ENCODE peak calls at places on chromosome 3, in ten cellular contexts. D, E, L, B, A, P, C, J, G and H are unnamed samples. For H3K36me3, the result is how much of the 10 kb centered on the place peaks cover.

GRCh38 chr3:139302084-139302800 is 41.6 kb upstream of the MRPS22 start:
- DNase-seq in J (no peak), L (no peak), D (no peak), A (peak), E (peak), C (peak), P (no peak), B (peak), G (no peak), H (peak)

GRCh38 chr3:71317749-71318458 is 265.6 kb downstream of the FOXP1 start:
- DNase-seq in L (no peak), E (no peak), D (no peak), C (no peak), P (no peak), B (no peak), J (no peak), A (no peak), G (no peak), H (no peak)

GRCh38 chr3:114377426-114377825 is 83.6 kb downstream of the TIGIT start:
- DNase-seq in D (no peak), P (no peak), G (no peak), E (no peak), A (no peak), L (no peak), J (no peak), B (no peak), C (no peak), H (no peak)

GRCh38 chr3:81985996-81986723 is 224.7 kb upstream of the GBE1 start:
- DNase-seq in P (no peak), C (no peak), L (no peak), E (no peak), A (no peak), J (no peak), G (no peak), B (no peak), D (no peak), H (no peak)

GRCh38 chr3:23880703-23881339 is 36.0 kb downstream of the NKIRAS1 start:
- DNase-seq in C (no peak), A (no peak), G (no peak), B (no peak), D (no peak), P (no peak), J (no peak), E (no peak), L (no peak), H (no peak)

GRCh38 chr3:22685598-22685997 is 517.5 kb upstream of the UBE2E2 start:
- DNase-seq in P (no peak), G (peak), L (no peak), A (peak), C (no peak), D (no peak), J (no peak), B (no peak), E (no peak), H (no peak)

GRCh38 chr3:145116769-145117168 is 1044.2 kb downstream of the PLOD2 start:
- DNase-seq in P (no peak), A (no peak), B (no peak), L (no peak), G (no peak), J (no peak), C (no peak), D (no peak), E (no peak), H (no peak)

GRCh38 chr3:13808576-13808975 is 71.3 kb downstream of the WNT7A start:
- DNase-seq in J (no peak), L (no peak), G (no peak), D (no peak), A (no peak), E (no peak), P (no peak), B (no peak), C (no peak), H (no peak)

GRCh38 chr3:43583481-43583880 is 38.3 kb downstream of the ANO10 start:
- DNase-seq in D (no peak), L (no peak), G (no peak), A (no peak), P (no peak), E (no peak), C (no peak), B (no peak), J (no peak), H (no peak)

GRCh38 chr3:61186030-61186429 is 65.2 kb downstream of the FHIT start:
- DNase-seq in J (no peak), E (no peak), B (no peak), D (no peak), C (no peak), P (no peak), A (no peak), G (no peak), L (no peak), H (no peak)

GRCh38 chr3:134312072-134312872 is 61.6 kb upstream of the RYK start:
- DNase-seq in A (no peak), G (peak), D (no peak), P (no peak), B (no peak), J (no peak), L (peak), E (no peak), C (peak), H (no peak)
- TF ChIP-seq CTCF in A (no peak), G (peak), D (no peak), P (no peak), B (no peak), J (no peak), L (no peak), E (no peak), C (no peak), H (no peak)

GRCh38 chr3:39379778-39380155 is 3.4 kb upstream of the SLC25A38 start:
- DNase-seq in A (no peak), L (no peak), D (no peak), J (no peak), C (no peak), G (no peak), E (no peak), B (no peak), P (no peak), H (no peak)
- H3K36me3 ChIP-seq in A (under half), L (under half), D (under half), J (under half), C (under half), G (under half), E (under half), B (under half), P (under half), H (under half)

GRCh38 chr3:123881771-123882170 is 2.4 kb downstream of the MYLK start:
- DNase-seq in D (no peak), J (no peak), G (no peak), B (no peak), P (no peak), C (no peak), E (no peak), L (no peak), A (no peak), H (no peak)
- H3K4me3 ChIP-seq in D (no peak), J (no peak), G (no peak), B (no peak), P (no peak), C (no peak), E (no peak), L (no peak), A (no peak), H (no peak)

GRCh38 chr3:53845881-53846133 is 412 bp downstream of the CHDH start:
- DNase-seq in D (no peak), L (no peak), P (no peak), B (no peak), J (no peak), C (no peak), E (no peak), G (no peak), A (no peak), H (no peak)

GRCh38 chr3:53846851-53847155 is 435 bp downstream of the IL17RB start:
- DNase-seq in E (no peak), D (peak), L (no peak), B (no peak), J (no peak), A (no peak), G (no peak), C (no peak), P (no peak), H (no peak)

GRCh38 chr3:53844262-53845102 is 1.7 kb downstream of the CHDH start:
- DNase-seq in E (no peak), P (no peak), C (peak), A (peak), B (no peak), G (peak), L (no peak), D (no peak), J (peak), H (no peak)

GRCh38 chr3:53846134-53846850 is at the start of the genes CHDH and IL17RB:
- DNase-seq in G (peak), P (no peak), D (no peak), B (peak), E (peak), C (peak), J (peak), L (peak), A (peak), H (peak)

DNA sequence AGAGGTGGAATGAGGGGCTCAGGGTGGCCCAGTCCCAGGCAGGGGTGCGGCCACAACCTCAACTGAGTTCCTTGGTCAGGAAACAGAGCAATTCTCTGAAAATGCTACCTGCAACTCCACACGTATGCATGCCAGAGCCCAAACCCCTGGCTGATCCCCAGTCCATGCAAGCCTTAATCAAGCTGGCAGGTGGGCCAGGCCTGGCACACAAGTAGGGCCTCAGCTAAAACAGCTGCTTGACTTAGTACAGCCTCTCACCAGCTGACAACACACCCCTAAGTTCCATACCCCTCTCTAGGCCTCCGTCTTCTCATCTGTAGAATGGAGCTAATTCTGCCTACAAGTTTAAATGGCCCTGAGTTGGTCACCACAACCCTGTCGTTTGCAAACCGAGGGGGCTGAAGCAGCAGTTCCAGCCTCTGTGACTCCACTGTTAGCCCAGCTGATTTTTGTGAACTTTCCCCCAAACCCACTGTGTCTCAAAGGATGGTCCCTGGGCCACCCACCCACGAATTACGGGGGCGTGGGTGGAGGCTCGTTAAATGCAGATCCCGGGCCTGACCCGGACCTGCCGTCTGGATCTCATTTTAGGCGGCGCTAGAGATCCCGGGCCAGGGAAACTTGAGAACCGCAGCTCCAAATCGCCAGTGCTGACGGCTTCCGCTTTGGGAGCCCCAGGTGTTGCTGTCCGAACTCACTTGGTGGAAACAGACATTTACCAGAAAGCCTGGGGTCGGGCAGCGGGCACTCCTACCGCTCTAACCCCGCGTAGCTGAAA is 927 bp downstream of the CHDH start:
- DNase-seq in A (peak), C (peak), L (peak), E (peak), J (peak), D (peak), B (peak), P (peak), G (peak), H (peak)
- TF ChIP-seq CTCF in A (peak), C (peak), L (peak), E (no peak), J (peak), D (no peak), B (no peak), P (no peak), G (peak), H (peak)